ENCODE peak calls at places on chromosomes 16 and 17, in seven cellular contexts. U is activated naive CD4-positive, alpha-beta T cell; Y is NCI-H2171; T is neuronal stem cell; W is iris pigment epithelial cell; X is posterior cingulate gyrus; R is endodermal cell. O is an unnamed sample.

GRCh38 chr17:61164517-61164916 is 235.1 kb upstream of the TBX2 start:
- DNase-seq in U (no peak), Y (no peak), T (no peak), W (no peak), X (no peak), R (no peak), O (no peak)

GRCh38 chr16:15897834-15898254 is 9.4 kb upstream of the CEP20 start:
- DNase-seq in U (no peak), Y (no peak), T (no peak), W (peak; percentile 70), X (no peak), R (no peak), O (no peak)

GRCh38 chr17:79799538-79800324 is 2.9 kb upstream of the CBX8 start:
- DNase-seq in U (no peak), Y (no peak), T (no peak), W (no peak), X (no peak), R (peak; percentile 75), O (no peak)

GRCh38 chr16:17343028-17343427 is 127.7 kb downstream of the XYLT1 start:
- DNase-seq in U (no peak), Y (no peak), T (no peak), W (no peak), X (no peak), R (no peak), O (no peak)

GRCh38 chr17:17151962-17152361 is 54.2 kb downstream of the PLD6 start:
- DNase-seq in U (no peak), Y (no peak), T (no peak), W (peak; percentile 94), X (peak; percentile 76), R (no peak), O (no peak)

GRCh38 chr17:75478508-75478907 is 22.1 kb downstream of the TMEM94 start:
- DNase-seq in U (no peak), Y (peak; percentile 19), T (peak; percentile 39), W (peak; percentile 54), X (no peak), R (peak; percentile 48), O (no peak)

GRCh38 chr16:66950971-66951790 is 9.9 kb upstream of the CES3 start:
- DNase-seq in U (no peak), Y (no peak), T (no peak), W (no peak), X (no peak), R (no peak), O (no peak)

GRCh38 chr16:67405336-67405735 is 10.9 kb downstream of the ZDHHC1 start:
- DNase-seq in U (no peak), Y (no peak), T (no peak), W (no peak), X (no peak), R (no peak), O (no peak)

GRCh38 chr16:86676216-86676800 is 98.0 kb downstream of the FOXL1 start:
- DNase-seq in U (no peak), Y (no peak), T (no peak), W (peak; percentile 77), X (no peak), R (no peak), O (no peak)

GRCh38 chr17:19748807-19749193 is 702 bp upstream of the ALDH3A1 start:
- DNase-seq in U (no peak), Y (no peak), T (no peak), W (no peak), X (no peak), R (no peak), O (no peak)